ENCODE peak calls at places on chromosomes 2 and 18, in six cellular contexts. F is T-helper 17 cell; W is GM13976; L is CD8-positive, alpha-beta T cell; P is ovary; B is stimulated activated CD4-positive, alpha-beta T cell treated with anti-CD3 and anti-CD28 coated beads, TNF-alpha, amount 100 ng/mL, for 4 hours. J is an unnamed sample.

GRCh38 chr2:44840186-44840850 is 101.2 kb upstream of the SIX3 start:
- DNase-seq in B (no peak), L (no peak), P (no peak), W (no peak), F (no peak), J (no peak)

GRCh38 chr2:20106746-20107145 is 55.3 kb upstream of the LAPTM4A start:
- DNase-seq in B (no peak), P (no peak), W (no peak), L (no peak), F (peak; percentile 9), J (no peak)

GRCh38 chr2:7933665-7934064 is 748.2 kb upstream of the ID2 start:
- DNase-seq in B (no peak), L (no peak), P (no peak), F (no peak), W (no peak), J (no peak)

GRCh38 chr18:36934884-36935283 is 106.0 kb downstream of the KIAA1328 start:
- DNase-seq in B (no peak), W (no peak), F (no peak), P (no peak), L (no peak), J (no peak)

GRCh38 chr2:140892429-140892828 is 1238.4 kb downstream of the LRP1B start:
- DNase-seq in W (no peak), L (no peak), B (no peak), P (no peak), F (no peak), J (no peak)

GRCh38 chr2:19361325-19361990 is 3.0 kb upstream of the OSR1 start:
- DNase-seq in P (peak; percentile 40), B (no peak), W (peak; percentile 44), F (no peak), L (no peak), J (no peak)

GRCh38 chr18:10170375-10170774 is 256.6 kb downstream of the VAPA start:
- DNase-seq in L (no peak), W (no peak), B (no peak), P (no peak), F (no peak), J (no peak)

GRCh38 chr18:78895207-78896001 is 84.2 kb upstream of the SALL3 start:
- DNase-seq in B (no peak), F (no peak), P (no peak), W (no peak), L (no peak), J (no peak)

GRCh38 chr2:219633276-219634065 is 6.0 kb downstream of the SLC4A3 start:
- DNase-seq in P (no peak), W (peak; percentile 23), B (no peak), F (no peak), L (no peak), J (no peak)

GRCh38 chr2:122390406-122390805 is 635.0 kb downstream of the TSN start:
- DNase-seq in P (no peak), L (no peak), W (no peak), F (no peak), B (no peak), J (no peak)

GRCh38 chr18:73908323-73908722 is 239.3 kb downstream of the FBXO15 start:
- DNase-seq in W (no peak), L (no peak), P (no peak), B (no peak), F (no peak), J (no peak)

GRCh38 chr2:11716689-11717321 is 29.6 kb upstream of the LPIN1 start:
- DNase-seq in B (no peak), P (no peak), W (no peak), L (no peak), F (no peak), J (no peak)

GRCh38 chr2:240441326-240441992 is 6.0 kb downstream of the GPC1 start:
- DNase-seq in F (no peak), P (no peak), B (no peak), W (no peak), L (no peak), J (no peak)

GRCh38 chr2:235416816-235417499 is 76.9 kb upstream of the AGAP1 start:
- DNase-seq in W (no peak), P (no peak), L (no peak), F (no peak), B (no peak), J (no peak)

J was measured in dorsolateral prefrontal cortex.